ENCODE peak calls at places on chromosomes 11 and 22, in seven cellular contexts. One of them, this sample, is unnamed.

GRCh38 chr22:44392446-44392921 is 79.7 kb upstream of the SHISAL1 start:
- DNase-seq in left ventricle myocardium inferior: peak; percentile 2
- DNase-seq in tibial artery: peak; percentile 8
- DNase-seq in cardiac muscle cell: no peak
- DNase-seq in left lung: peak; percentile 50
- DNase-seq in psoas muscle: peak; percentile 8
- DNase-seq in dorsolateral prefrontal cortex: peak; percentile 17
- DNase-seq in this sample: no peak

GRCh38 chr22:47604563-47604962 is 842.1 kb downstream of the TBC1D22A start:
- DNase-seq in tibial artery: peak; percentile 10
- DNase-seq in left lung: no peak
- DNase-seq in psoas muscle: no peak
- DNase-seq in cardiac muscle cell: no peak
- DNase-seq in dorsolateral prefrontal cortex: no peak
- DNase-seq in left ventricle myocardium inferior: no peak
- DNase-seq in this sample: no peak

GRCh38 chr22:47205562-47205961 is 443.1 kb downstream of the TBC1D22A start:
- DNase-seq in left lung: peak; percentile 44
- DNase-seq in dorsolateral prefrontal cortex: no peak
- DNase-seq in psoas muscle: no peak
- DNase-seq in left ventricle myocardium inferior: no peak
- DNase-seq in cardiac muscle cell: no peak
- DNase-seq in tibial artery: no peak
- DNase-seq in this sample: no peak

GRCh38 chr22:36456459-36456835 is 25.0 kb downstream of the TXN2 start:
- DNase-seq in cardiac muscle cell: no peak
- DNase-seq in left lung: no peak
- DNase-seq in psoas muscle: no peak
- DNase-seq in left ventricle myocardium inferior: no peak
- DNase-seq in dorsolateral prefrontal cortex: no peak
- DNase-seq in tibial artery: no peak
- DNase-seq in this sample: no peak

GRCh38 chr22:29715240-29715639 is 4.6 kb upstream of the CABP7 start:
- DNase-seq in left ventricle myocardium inferior: no peak
- DNase-seq in cardiac muscle cell: no peak
- DNase-seq in left lung: no peak
- DNase-seq in tibial artery: no peak
- DNase-seq in dorsolateral prefrontal cortex: no peak
- DNase-seq in psoas muscle: no peak
- DNase-seq in this sample: no peak

GRCh38 chr11:12110714-12111481 is 508 bp downstream of the MICAL2 start:
- DNase-seq in cardiac muscle cell: peak; percentile 46
- DNase-seq in dorsolateral prefrontal cortex: no peak
- DNase-seq in psoas muscle: peak; percentile 24
- DNase-seq in left ventricle myocardium inferior: peak; percentile 43
- DNase-seq in tibial artery: no peak
- DNase-seq in left lung: peak; percentile 88
- DNase-seq in this sample: no peak

GRCh38 chr11:7251836-7252682 is at the start of gene SYT9:
- DNase-seq in left lung: peak; percentile 87
- DNase-seq in cardiac muscle cell: peak; percentile 84
- DNase-seq in left ventricle myocardium inferior: no peak
- DNase-seq in tibial artery: no peak
- DNase-seq in dorsolateral prefrontal cortex: peak; percentile 83
- DNase-seq in psoas muscle: peak; percentile 27
- DNase-seq in this sample: no peak

GRCh38 chr11:123033895-123034294 is 28.0 kb downstream of the HSPA8 start:
- DNase-seq in cardiac muscle cell: no peak
- DNase-seq in left ventricle myocardium inferior: no peak
- DNase-seq in tibial artery: no peak
- DNase-seq in dorsolateral prefrontal cortex: no peak
- DNase-seq in left lung: no peak
- DNase-seq in psoas muscle: no peak
- DNase-seq in this sample: no peak

GRCh38 chr11:67435031-67435726 is 2.3 kb downstream of the PTPRCAP start:
- DNase-seq in psoas muscle: no peak
- DNase-seq in tibial artery: no peak
- DNase-seq in left ventricle myocardium inferior: no peak
- DNase-seq in left lung: peak; percentile 80
- DNase-seq in dorsolateral prefrontal cortex: no peak
- DNase-seq in cardiac muscle cell: no peak
- DNase-seq in this sample: no peak

GRCh38 chr22:23532756-23533155 is 47.3 kb downstream of the IGLL1 start:
- DNase-seq in dorsolateral prefrontal cortex: no peak
- DNase-seq in tibial artery: no peak
- DNase-seq in psoas muscle: no peak
- DNase-seq in left ventricle myocardium inferior: no peak
- DNase-seq in left lung: peak; percentile 48
- DNase-seq in cardiac muscle cell: no peak
- DNase-seq in this sample: no peak

GRCh38 chr11:46547579-46547978 is 46.2 kb downstream of the AMBRA1 start:
- DNase-seq in tibial artery: no peak
- DNase-seq in left ventricle myocardium inferior: no peak
- DNase-seq in psoas muscle: no peak
- DNase-seq in left lung: no peak
- DNase-seq in cardiac muscle cell: no peak
- DNase-seq in dorsolateral prefrontal cortex: no peak
- DNase-seq in this sample: no peak

GRCh38 chr22:27412866-27413445 is 388.6 kb downstream of the MN1 start:
- DNase-seq in left lung: no peak
- DNase-seq in tibial artery: no peak
- DNase-seq in left ventricle myocardium inferior: no peak
- DNase-seq in psoas muscle: no peak
- DNase-seq in cardiac muscle cell: no peak
- DNase-seq in dorsolateral prefrontal cortex: no peak
- DNase-seq in this sample: no peak

GRCh38 chr11:101582242-101583052 is 1.4 kb downstream of the TRPC6 start:
- DNase-seq in cardiac muscle cell: peak; percentile 14
- DNase-seq in dorsolateral prefrontal cortex: no peak
- DNase-seq in tibial artery: no peak
- DNase-seq in left lung: peak; percentile 61
- DNase-seq in psoas muscle: no peak
- DNase-seq in left ventricle myocardium inferior: peak; percentile 14
- DNase-seq in this sample: no peak

GRCh38 chr22:38866024-38866398 is 6.0 kb downstream of the CBX6 start:
- DNase-seq in psoas muscle: no peak
- DNase-seq in tibial artery: peak; percentile 16
- DNase-seq in cardiac muscle cell: no peak
- DNase-seq in left ventricle myocardium inferior: no peak
- DNase-seq in left lung: no peak
- DNase-seq in dorsolateral prefrontal cortex: peak; percentile 16
- DNase-seq in this sample: no peak

GRCh38 chr22:39994046-39994565 is 648 bp upstream of the FAM83F start:
- DNase-seq in tibial artery: no peak
- DNase-seq in cardiac muscle cell: no peak
- DNase-seq in left ventricle myocardium inferior: no peak
- DNase-seq in dorsolateral prefrontal cortex: no peak
- DNase-seq in psoas muscle: no peak
- DNase-seq in left lung: no peak
- DNase-seq in this sample: peak; percentile 23

GRCh38 chr11:99066609-99067008 is 45.9 kb downstream of the CNTN5 start:
- DNase-seq in tibial artery: no peak
- DNase-seq in cardiac muscle cell: no peak
- DNase-seq in left ventricle myocardium inferior: no peak
- DNase-seq in dorsolateral prefrontal cortex: no peak
- DNase-seq in left lung: no peak
- DNase-seq in psoas muscle: no peak
- DNase-seq in this sample: no peak

GRCh38 chr11:5004429-5005274 is 10.0 kb downstream of the OR51L1 start:
- DNase-seq in dorsolateral prefrontal cortex: peak; percentile 49
- DNase-seq in cardiac muscle cell: peak; percentile 77
- DNase-seq in left lung: no peak
- DNase-seq in psoas muscle: no peak
- DNase-seq in tibial artery: no peak
- DNase-seq in left ventricle myocardium inferior: peak; percentile 41
- DNase-seq in this sample: no peak

GRCh38 chr11:4578624-4579023 is 2.9 kb upstream of the OR52I2 start:
- DNase-seq in psoas muscle: no peak
- DNase-seq in dorsolateral prefrontal cortex: no peak
- DNase-seq in left lung: no peak
- DNase-seq in left ventricle myocardium inferior: no peak
- DNase-seq in tibial artery: no peak
- DNase-seq in cardiac muscle cell: no peak
- DNase-seq in this sample: no peak

GRCh38 chr11:103881518-103882070 is 154.8 kb upstream of the DDI1 start:
- DNase-seq in tibial artery: no peak
- DNase-seq in left ventricle myocardium inferior: no peak
- DNase-seq in dorsolateral prefrontal cortex: no peak
- DNase-seq in left lung: no peak
- DNase-seq in psoas muscle: no peak
- DNase-seq in cardiac muscle cell: no peak
- DNase-seq in this sample: no peak

GRCh38 chr11:614091-614582 is 1.6 kb downstream of the IRF7 start:
- DNase-seq in tibial artery: no peak
- DNase-seq in dorsolateral prefrontal cortex: no peak
- DNase-seq in cardiac muscle cell: no peak
- DNase-seq in left ventricle myocardium inferior: no peak
- DNase-seq in left lung: peak; percentile 80
- DNase-seq in psoas muscle: no peak
- DNase-seq in this sample: no peak

GRCh38 chr11:3631331-3631730 is 10.5 kb downstream of the ART5 start:
- DNase-seq in dorsolateral prefrontal cortex: no peak
- DNase-seq in psoas muscle: no peak
- DNase-seq in cardiac muscle cell: no peak
- DNase-seq in tibial artery: no peak
- DNase-seq in left ventricle myocardium inferior: no peak
- DNase-seq in left lung: no peak
- DNase-seq in this sample: no peak

GRCh38 chr22:30843245-30843644 is 125.3 kb downstream of the MORC2 start:
- DNase-seq in cardiac muscle cell: no peak
- DNase-seq in tibial artery: no peak
- DNase-seq in psoas muscle: no peak
- DNase-seq in dorsolateral prefrontal cortex: no peak
- DNase-seq in left lung: no peak
- DNase-seq in left ventricle myocardium inferior: no peak
- DNase-seq in this sample: no peak

GRCh38 chr11:69075421-69076128 is 26.8 kb downstream of the TPCN2 start:
- DNase-seq in psoas muscle: peak; percentile 85
- DNase-seq in tibial artery: peak; percentile 85
- DNase-seq in dorsolateral prefrontal cortex: peak; percentile 78
- DNase-seq in cardiac muscle cell: no peak
- DNase-seq in left lung: no peak
- DNase-seq in left ventricle myocardium inferior: peak; percentile 79
- DNase-seq in this sample: no peak

GRCh38 chr11:117874253-117874909 is 2.1 kb downstream of the FXYD6 start:
- DNase-seq in left ventricle myocardium inferior: no peak
- DNase-seq in cardiac muscle cell: no peak
- DNase-seq in dorsolateral prefrontal cortex: no peak
- DNase-seq in left lung: no peak
- DNase-seq in tibial artery: no peak
- DNase-seq in psoas muscle: no peak
- DNase-seq in this sample: no peak

GRCh38 chr11:129895126-129896041 is at the start of gene NFRKB:
- DNase-seq in tibial artery: peak; percentile 74
- DNase-seq in cardiac muscle cell: peak; percentile 94
- DNase-seq in left ventricle myocardium inferior: peak; percentile 89
- DNase-seq in left lung: peak; percentile 99
- DNase-seq in psoas muscle: peak; percentile 87
- DNase-seq in dorsolateral prefrontal cortex: peak; percentile 94
- DNase-seq in this sample: peak; percentile 81

GRCh38 chr11:134045799-134046635 is 22.9 kb upstream of the JAM3 start:
- DNase-seq in psoas muscle: no peak
- DNase-seq in cardiac muscle cell: peak; percentile 64
- DNase-seq in tibial artery: no peak
- DNase-seq in dorsolateral prefrontal cortex: no peak
- DNase-seq in left lung: no peak
- DNase-seq in left ventricle myocardium inferior: peak; percentile 47
- DNase-seq in this sample: no peak

GRCh38 chr11:13008625-13009475 is at the start of gene RASSF10:
- DNase-seq in cardiac muscle cell: peak; percentile 90
- DNase-seq in psoas muscle: peak; percentile 41
- DNase-seq in tibial artery: no peak
- DNase-seq in left ventricle myocardium inferior: peak; percentile 42
- DNase-seq in left lung: peak; percentile 93
- DNase-seq in dorsolateral prefrontal cortex: peak; percentile 63
- DNase-seq in this sample: no peak

GRCh38 chr11:45089845-45090499 is 56.5 kb upstream of the PRDM11 start:
- DNase-seq in left ventricle myocardium inferior: no peak
- DNase-seq in tibial artery: no peak
- DNase-seq in left lung: no peak
- DNase-seq in cardiac muscle cell: no peak
- DNase-seq in psoas muscle: no peak
- DNase-seq in dorsolateral prefrontal cortex: no peak
- DNase-seq in this sample: no peak
- H3K27ac ChIP-seq in left ventricle myocardium inferior: peak overlapping the region; percentile 85
- H3K27ac ChIP-seq in tibial artery: peak overlapping the region; percentile 55
- H3K27ac ChIP-seq in left lung: no peak overlapping the region
- H3K27ac ChIP-seq in cardiac muscle cell: no peak overlapping the region
- H3K27ac ChIP-seq in psoas muscle: peak overlapping the region; percentile 75
- H3K27ac ChIP-seq in dorsolateral prefrontal cortex: peak overlapping the region; percentile 29
- H3K27ac ChIP-seq in this sample: no peak overlapping the region

DNA sequence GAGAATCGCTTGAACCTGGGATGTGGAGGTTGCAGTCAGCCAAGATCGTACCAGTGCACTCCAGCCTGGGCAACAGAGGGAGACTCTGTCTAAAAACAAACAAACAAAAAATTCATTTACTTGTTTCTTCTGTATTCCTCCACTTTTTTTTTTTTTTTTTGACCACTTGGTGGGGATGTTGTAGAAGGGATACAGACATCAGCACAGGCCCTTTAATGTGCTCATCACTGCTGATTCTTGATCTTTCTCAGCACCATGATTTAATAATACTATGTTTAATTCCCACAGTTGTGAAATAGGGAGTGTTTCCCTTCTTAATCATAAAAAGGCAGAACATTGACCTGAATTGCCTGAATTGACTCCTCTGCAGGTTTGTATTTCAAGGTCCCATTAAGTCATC is 4.5 kb downstream of the TTC9C start:
- DNase-seq in left lung: no peak
- DNase-seq in tibial artery: no peak
- DNase-seq in dorsolateral prefrontal cortex: no peak
- DNase-seq in psoas muscle: no peak
- DNase-seq in left ventricle myocardium inferior: no peak
- DNase-seq in cardiac muscle cell: no peak
- DNase-seq in this sample: no peak
- TF ChIP-seq CTCF in left lung: no peak
- TF ChIP-seq CTCF in tibial artery: no peak
- TF ChIP-seq CTCF in dorsolateral prefrontal cortex: peak; percentile 55
- TF ChIP-seq CTCF in psoas muscle: no peak
- TF ChIP-seq CTCF in left ventricle myocardium inferior: no peak
- TF ChIP-seq CTCF in cardiac muscle cell: no peak
- TF ChIP-seq CTCF in this sample: peak; percentile 31

GRCh38 chr11:19060629-19061028 is at the start of gene MRGPRX2:
- DNase-seq in tibial artery: no peak
- DNase-seq in cardiac muscle cell: no peak
- DNase-seq in left ventricle myocardium inferior: no peak
- DNase-seq in psoas muscle: no peak
- DNase-seq in left lung: no peak
- DNase-seq in dorsolateral prefrontal cortex: no peak
- DNase-seq in this sample: no peak
- H3K27me3 ChIP-seq in tibial artery: no peaks in the 10 kb centered on the region
- H3K27me3 ChIP-seq in cardiac muscle cell: peaks cover 11% of the 10 kb centered on the region
- H3K27me3 ChIP-seq in left ventricle myocardium inferior: peaks cover 23% of the 10 kb centered on the region
- H3K27me3 ChIP-seq in psoas muscle: no peaks in the 10 kb centered on the region
- H3K27me3 ChIP-seq in left lung: no peaks in the 10 kb centered on the region
- H3K27me3 ChIP-seq in dorsolateral prefrontal cortex: no peaks in the 10 kb centered on the region
- H3K27me3 ChIP-seq in this sample: no peaks in the 10 kb centered on the region

DNA sequence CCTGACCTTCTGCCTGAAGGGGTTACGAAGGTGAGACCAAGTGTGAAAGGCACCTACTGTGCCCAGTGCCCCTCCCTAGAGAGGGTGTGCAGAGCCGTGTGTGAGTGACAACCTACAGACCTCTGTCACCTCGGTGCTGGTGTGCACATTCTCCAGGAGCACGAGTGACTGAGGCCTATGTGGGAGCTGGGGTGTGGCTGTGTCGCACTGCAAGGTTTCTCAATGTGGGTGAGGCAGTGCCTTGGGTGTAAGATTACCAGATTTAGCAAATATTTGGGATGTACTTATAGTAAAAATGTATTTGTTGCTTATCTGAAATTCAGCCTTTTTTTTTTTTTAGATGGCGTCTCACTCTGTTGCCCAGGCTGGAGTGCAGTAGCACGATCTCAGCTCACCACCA is 5.6 kb downstream of the STARD10 start:
- DNase-seq in cardiac muscle cell: no peak
- DNase-seq in left ventricle myocardium inferior: no peak
- DNase-seq in psoas muscle: no peak
- DNase-seq in dorsolateral prefrontal cortex: no peak
- DNase-seq in left lung: no peak
- DNase-seq in tibial artery: no peak
- DNase-seq in this sample: no peak
- H3K27ac ChIP-seq in cardiac muscle cell: no peak overlapping the region
- H3K27ac ChIP-seq in left ventricle myocardium inferior: no peak overlapping the region
- H3K27ac ChIP-seq in psoas muscle: no peak overlapping the region
- H3K27ac ChIP-seq in dorsolateral prefrontal cortex: no peak overlapping the region
- H3K27ac ChIP-seq in left lung: no peak overlapping the region
- H3K27ac ChIP-seq in tibial artery: no peak overlapping the region
- H3K27ac ChIP-seq in this sample: no peak overlapping the region

This sample was measured in CD4-positive, alpha-beta T cell.